ENCODE peak calls at places on chromosomes 12 and 14, in four cellular contexts. F is T-helper 2 cell; N is activated CD4-positive, alpha-beta memory T cell treated with anti-CD3 and anti-CD28 coated beads for 36 hours; E is mesothelial cell of epicardium. R is an unnamed sample.

GRCh38 chr12:5796171-5797091 is 148.6 kb downstream of the ANO2 start:
- DNase-seq in F (no peak), N (peak), E (peak), R (no peak)

GRCh38 chr14:64994540-64994939 is 7.8 kb downstream of the FNTB start:
- DNase-seq in F (no peak), N (no peak), E (no peak), R (no peak)

GRCh38 chr14:100453930-100454329 is 130.8 kb downstream of the SLC25A47 start:
- DNase-seq in F (no peak), N (no peak), E (no peak), R (no peak)

GRCh38 chr14:77599894-77600293 is 16.5 kb downstream of the SPTLC2 start:
- DNase-seq in F (no peak), N (no peak), E (no peak), R (no peak)

GRCh38 chr12:64039285-64039871 is 182.7 kb downstream of the KICS2 start:
- DNase-seq in F (no peak), N (no peak), E (no peak), R (no peak)

GRCh38 chr14:91372680-91373495 is 44.7 kb downstream of the CCDC88C start:
- DNase-seq in F (peak), N (peak), E (no peak), R (no peak)

GRCh38 chr12:119082496-119082895 is 96.2 kb upstream of the HSPB8 start:
- DNase-seq in F (no peak), N (no peak), E (no peak), R (no peak)

GRCh38 chr14:72740504-72740961 is 153.4 kb downstream of the DPF3 start:
- DNase-seq in F (no peak), N (no peak), E (peak), R (no peak)

GRCh38 chr12:91628656-91629055 is 446.0 kb upstream of the DCN start:
- DNase-seq in F (no peak), N (no peak), E (no peak), R (no peak)

GRCh38 chr12:52323001-52323400 is 1.8 kb upstream of the KRT83 start:
- DNase-seq in F (no peak), N (no peak), E (no peak), R (no peak)

GRCh38 chr14:73770977-73771847 is 57.0 kb upstream of the PNMA1 start:
- DNase-seq in F (no peak), N (no peak), E (no peak), R (no peak)

GRCh38 chr12:80320121-80320678 is 123.8 kb upstream of the PTPRQ start:
- DNase-seq in F (no peak), N (no peak), E (no peak), R (no peak)

GRCh38 chr12:2337031-2338010 is 284.5 kb downstream of the CACNA1C start:
- DNase-seq in F (no peak), N (no peak), E (no peak), R (no peak)

GRCh38 chr12:6950401-6950801 is 755 bp upstream of the PTPN6 start:
- DNase-seq in F (no peak), N (peak), E (no peak), R (no peak)

GRCh38 chr12:121611306-121611705 is 15.0 kb upstream of the ORAI1 start:
- DNase-seq in F (peak), N (peak), E (no peak), R (no peak)

GRCh38 chr14:23478109-23478698 is 8.7 kb downstream of the NGDN start:
- DNase-seq in F (peak), N (peak), E (peak), R (peak)

GRCh38 chr14:37195327-37195726 is 2.4 kb upstream of the MIPOL1 start:
- DNase-seq in F (no peak), N (no peak), E (no peak), R (no peak)

GRCh38 chr14:24978862-24979724 is 70.9 kb downstream of the STXBP6 start:
- DNase-seq in F (no peak), N (no peak), E (no peak), R (no peak)

GRCh38 chr12:112191840-112192321 is 66.5 kb downstream of the TRAFD1 start:
- DNase-seq in F (no peak), N (no peak), E (no peak), R (no peak)

GRCh38 chr14:90687680-90688079 is 128.6 kb downstream of the TTC7B start:
- DNase-seq in F (no peak), N (no peak), E (no peak), R (no peak)

GRCh38 chr14:78341827-78342389 is 171.7 kb downstream of the NRXN3 start:
- DNase-seq in F (no peak), N (no peak), E (no peak), R (no peak)

GRCh38 chr14:25904446-25904845 is 693.4 kb downstream of the NOVA1 start:
- DNase-seq in F (no peak), N (no peak), E (no peak), R (no peak)

GRCh38 chr14:101112351-101113107 is 209.0 kb upstream of the RTL1 start:
- DNase-seq in F (no peak), N (no peak), E (peak), R (no peak)